ENCODE peak calls at places on chromosomes 7 and 10, in nine cellular contexts. One of them, this sample, is unnamed. For H3K36me3, the result is how much of the 10 kb centered on the place peaks cover.

GRCh38 chr7:66739953-66740301 is 606 bp upstream of the RABGEF1 start:
- DNase-seq in MG63: no peak
- DNase-seq in SK-N-SH: no peak
- DNase-seq in ovary: no peak
- DNase-seq in H7: peak
- DNase-seq in left ventricle myocardium inferior: no peak
- DNase-seq in hepatocyte: no peak
- DNase-seq in mesenchymal stem cell: no peak
- DNase-seq in Peyer's patch: peak
- DNase-seq in this sample: no peak

GRCh38 chr7:151131622-151132293 is 35.7 kb downstream of the GBX1 start:
- DNase-seq in mesenchymal stem cell: no peak
- DNase-seq in Peyer's patch: no peak
- DNase-seq in SK-N-SH: peak
- DNase-seq in H7: no peak
- DNase-seq in hepatocyte: no peak
- DNase-seq in MG63: no peak
- DNase-seq in left ventricle myocardium inferior: peak
- DNase-seq in ovary: no peak
- DNase-seq in this sample: no peak

GRCh38 chr7:94562525-94562924 is 52.9 kb downstream of the CASD1 start:
- DNase-seq in mesenchymal stem cell: peak
- DNase-seq in H7: no peak
- DNase-seq in hepatocyte: no peak
- DNase-seq in ovary: no peak
- DNase-seq in left ventricle myocardium inferior: no peak
- DNase-seq in MG63: no peak
- DNase-seq in Peyer's patch: no peak
- DNase-seq in SK-N-SH: no peak
- DNase-seq in this sample: no peak

GRCh38 chr10:124708922-124709520 is 35.2 kb downstream of the FAM53B start:
- DNase-seq in hepatocyte: no peak
- DNase-seq in SK-N-SH: peak
- DNase-seq in ovary: no peak
- DNase-seq in left ventricle myocardium inferior: no peak
- DNase-seq in mesenchymal stem cell: peak
- DNase-seq in Peyer's patch: no peak
- DNase-seq in MG63: no peak
- DNase-seq in H7: peak
- DNase-seq in this sample: no peak

GRCh38 chr10:77165445-77166316 is 471.9 kb downstream of the KCNMA1 start:
- DNase-seq in mesenchymal stem cell: peak
- DNase-seq in SK-N-SH: peak
- DNase-seq in MG63: peak
- DNase-seq in left ventricle myocardium inferior: no peak
- DNase-seq in H7: peak
- DNase-seq in hepatocyte: peak
- DNase-seq in ovary: peak
- DNase-seq in Peyer's patch: peak
- DNase-seq in this sample: no peak

GRCh38 chr10:109946680-109947446 is 23.6 kb upstream of the XPNPEP1 start:
- DNase-seq in left ventricle myocardium inferior: no peak
- DNase-seq in H7: no peak
- DNase-seq in hepatocyte: no peak
- DNase-seq in MG63: no peak
- DNase-seq in ovary: no peak
- DNase-seq in SK-N-SH: no peak
- DNase-seq in Peyer's patch: no peak
- DNase-seq in mesenchymal stem cell: no peak
- DNase-seq in this sample: no peak

GRCh38 chr10:81303656-81304055 is 571.3 kb upstream of the NRG3 start:
- DNase-seq in hepatocyte: no peak
- DNase-seq in mesenchymal stem cell: peak
- DNase-seq in H7: no peak
- DNase-seq in SK-N-SH: no peak
- DNase-seq in ovary: no peak
- DNase-seq in Peyer's patch: no peak
- DNase-seq in MG63: no peak
- DNase-seq in left ventricle myocardium inferior: no peak
- DNase-seq in this sample: no peak

GRCh38 chr10:75565286-75566251 is 134.1 kb downstream of the LRMDA start:
- DNase-seq in left ventricle myocardium inferior: no peak
- DNase-seq in hepatocyte: peak
- DNase-seq in H7: no peak
- DNase-seq in ovary: no peak
- DNase-seq in mesenchymal stem cell: no peak
- DNase-seq in SK-N-SH: no peak
- DNase-seq in MG63: no peak
- DNase-seq in Peyer's patch: no peak
- DNase-seq in this sample: no peak

GRCh38 chr10:110840225-110840922 is 31.4 kb upstream of the PDCD4 start:
- DNase-seq in left ventricle myocardium inferior: no peak
- DNase-seq in Peyer's patch: peak
- DNase-seq in SK-N-SH: no peak
- DNase-seq in mesenchymal stem cell: no peak
- DNase-seq in MG63: no peak
- DNase-seq in ovary: peak
- DNase-seq in hepatocyte: peak
- DNase-seq in H7: no peak
- DNase-seq in this sample: no peak

GRCh38 chr7:149261321-149261828 is 621 bp upstream of the ZNF783 start:
- DNase-seq in ovary: no peak
- DNase-seq in hepatocyte: peak
- DNase-seq in H7: peak
- DNase-seq in mesenchymal stem cell: peak
- DNase-seq in SK-N-SH: peak
- DNase-seq in MG63: peak
- DNase-seq in Peyer's patch: peak
- DNase-seq in left ventricle myocardium inferior: no peak
- DNase-seq in this sample: no peak

GRCh38 chr10:70399177-70399576 is 4.8 kb upstream of the EIF4EBP2 start:
- DNase-seq in left ventricle myocardium inferior: no peak
- DNase-seq in MG63: no peak
- DNase-seq in hepatocyte: no peak
- DNase-seq in Peyer's patch: no peak
- DNase-seq in mesenchymal stem cell: no peak
- DNase-seq in H7: no peak
- DNase-seq in ovary: no peak
- DNase-seq in SK-N-SH: no peak
- DNase-seq in this sample: no peak

GRCh38 chr7:23065974-23066373 is 39.6 kb upstream of the KLHL7 start:
- DNase-seq in MG63: no peak
- DNase-seq in left ventricle myocardium inferior: no peak
- DNase-seq in ovary: no peak
- DNase-seq in hepatocyte: no peak
- DNase-seq in Peyer's patch: no peak
- DNase-seq in mesenchymal stem cell: no peak
- DNase-seq in H7: no peak
- DNase-seq in SK-N-SH: no peak
- DNase-seq in this sample: no peak

GRCh38 chr10:63217120-63217605 is 84.0 kb downstream of the NRBF2 start:
- DNase-seq in Peyer's patch: no peak
- DNase-seq in H7: no peak
- DNase-seq in hepatocyte: peak
- DNase-seq in left ventricle myocardium inferior: no peak
- DNase-seq in ovary: no peak
- DNase-seq in mesenchymal stem cell: peak
- DNase-seq in SK-N-SH: peak
- DNase-seq in MG63: no peak
- DNase-seq in this sample: peak

GRCh38 chr7:123961731-123962130 is 36.7 kb downstream of the SPAM1 start:
- DNase-seq in left ventricle myocardium inferior: no peak
- DNase-seq in hepatocyte: no peak
- DNase-seq in Peyer's patch: no peak
- DNase-seq in ovary: no peak
- DNase-seq in SK-N-SH: no peak
- DNase-seq in mesenchymal stem cell: no peak
- DNase-seq in MG63: peak
- DNase-seq in H7: no peak
- DNase-seq in this sample: no peak

DNA sequence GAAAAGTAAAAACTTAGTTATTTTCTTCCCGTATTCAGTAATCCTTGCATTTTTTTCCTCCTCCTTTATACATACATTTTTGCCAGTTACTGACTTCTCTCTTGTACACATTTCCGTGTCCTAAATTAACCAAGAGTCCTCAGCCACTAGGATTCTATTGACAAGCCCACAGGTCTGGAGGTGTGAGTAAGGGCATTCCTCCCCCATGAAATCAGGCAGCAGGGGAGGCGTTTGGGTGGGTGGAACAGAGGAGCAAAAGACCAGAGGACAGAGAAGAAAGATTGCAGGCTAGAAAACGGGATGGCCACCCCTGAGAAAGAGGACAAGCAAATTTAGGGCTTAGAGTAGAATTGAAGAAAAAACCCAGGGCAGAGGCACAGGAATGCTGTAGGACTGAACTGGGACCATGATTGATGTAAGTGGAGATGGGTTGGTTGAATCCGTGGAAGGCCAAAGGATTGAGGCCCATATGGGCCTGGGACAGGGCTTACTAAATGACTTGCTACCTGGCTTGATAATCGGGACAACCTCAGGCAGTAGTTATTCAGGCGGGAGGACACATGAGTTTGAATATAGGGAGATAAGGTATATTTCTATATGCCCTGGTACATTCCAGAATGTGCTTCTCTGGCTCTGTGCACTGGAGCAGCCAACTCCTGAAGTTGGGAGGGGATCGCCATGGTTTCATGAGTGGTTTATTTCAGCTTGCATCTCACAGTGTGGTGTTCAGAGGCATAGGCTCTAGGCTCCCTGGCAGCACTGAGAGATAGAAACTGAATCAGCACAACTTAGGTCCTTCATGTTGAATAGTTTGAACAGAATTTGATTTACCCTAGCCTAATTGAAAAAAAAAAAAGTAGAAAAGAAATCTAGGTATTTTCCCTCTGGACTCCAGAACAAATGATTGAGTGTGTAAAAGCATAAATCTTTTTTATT is 28.0 kb downstream of the IKZF1 start:
- DNase-seq in mesenchymal stem cell: no peak
- DNase-seq in MG63: no peak
- DNase-seq in left ventricle myocardium inferior: no peak
- DNase-seq in Peyer's patch: no peak
- DNase-seq in H7: no peak
- DNase-seq in ovary: no peak
- DNase-seq in hepatocyte: no peak
- DNase-seq in SK-N-SH: no peak
- DNase-seq in this sample: no peak
- H3K4me3 ChIP-seq in mesenchymal stem cell: no peak
- H3K4me3 ChIP-seq in MG63: no peak
- H3K4me3 ChIP-seq in left ventricle myocardium inferior: no peak
- H3K4me3 ChIP-seq in Peyer's patch: no peak
- H3K4me3 ChIP-seq in H7: no peak
- H3K4me3 ChIP-seq in ovary: no peak
- H3K4me3 ChIP-seq in hepatocyte: no peak
- H3K4me3 ChIP-seq in SK-N-SH: no peak
- H3K4me3 ChIP-seq in this sample: no peak

GRCh38 chr7:1436608-1437007 is 22.7 kb downstream of the MICALL2 start:
- DNase-seq in ovary: no peak
- DNase-seq in H7: no peak
- DNase-seq in SK-N-SH: no peak
- DNase-seq in left ventricle myocardium inferior: no peak
- DNase-seq in Peyer's patch: no peak
- DNase-seq in mesenchymal stem cell: no peak
- DNase-seq in MG63: no peak
- DNase-seq in hepatocyte: no peak
- DNase-seq in this sample: no peak
- H3K36me3 ChIP-seq in ovary: under half
- H3K36me3 ChIP-seq in H7: under half
- H3K36me3 ChIP-seq in SK-N-SH: under half
- H3K36me3 ChIP-seq in left ventricle myocardium inferior: under half
- H3K36me3 ChIP-seq in Peyer's patch: under half
- H3K36me3 ChIP-seq in mesenchymal stem cell: half or more
- H3K36me3 ChIP-seq in MG63: under half
- H3K36me3 ChIP-seq in hepatocyte: under half
- H3K36me3 ChIP-seq in this sample: under half

GRCh38 chr10:13704969-13705368 is 118.2 kb downstream of the PRPF18 start:
- DNase-seq in MG63: no peak
- DNase-seq in mesenchymal stem cell: no peak
- DNase-seq in Peyer's patch: no peak
- DNase-seq in SK-N-SH: no peak
- DNase-seq in left ventricle myocardium inferior: no peak
- DNase-seq in ovary: no peak
- DNase-seq in hepatocyte: no peak
- DNase-seq in H7: no peak
- DNase-seq in this sample: no peak
- H3K4me3 ChIP-seq in MG63: no peak
- H3K4me3 ChIP-seq in mesenchymal stem cell: peak
- H3K4me3 ChIP-seq in Peyer's patch: no peak
- H3K4me3 ChIP-seq in SK-N-SH: no peak
- H3K4me3 ChIP-seq in left ventricle myocardium inferior: peak
- H3K4me3 ChIP-seq in ovary: no peak
- H3K4me3 ChIP-seq in hepatocyte: no peak
- H3K4me3 ChIP-seq in H7: no peak
- H3K4me3 ChIP-seq in this sample: no peak

GRCh38 chr7:135958173-135958572 is 19.0 kb downstream of the MTPN start:
- DNase-seq in SK-N-SH: no peak
- DNase-seq in MG63: no peak
- DNase-seq in mesenchymal stem cell: no peak
- DNase-seq in ovary: no peak
- DNase-seq in H7: no peak
- DNase-seq in left ventricle myocardium inferior: no peak
- DNase-seq in hepatocyte: no peak
- DNase-seq in Peyer's patch: no peak
- DNase-seq in this sample: no peak
- H3K36me3 ChIP-seq in SK-N-SH: half or more
- H3K36me3 ChIP-seq in MG63: under half
- H3K36me3 ChIP-seq in mesenchymal stem cell: under half
- H3K36me3 ChIP-seq in ovary: under half
- H3K36me3 ChIP-seq in H7: under half
- H3K36me3 ChIP-seq in left ventricle myocardium inferior: under half
- H3K36me3 ChIP-seq in hepatocyte: under half
- H3K36me3 ChIP-seq in Peyer's patch: under half
- H3K36me3 ChIP-seq in this sample: under half

DNA sequence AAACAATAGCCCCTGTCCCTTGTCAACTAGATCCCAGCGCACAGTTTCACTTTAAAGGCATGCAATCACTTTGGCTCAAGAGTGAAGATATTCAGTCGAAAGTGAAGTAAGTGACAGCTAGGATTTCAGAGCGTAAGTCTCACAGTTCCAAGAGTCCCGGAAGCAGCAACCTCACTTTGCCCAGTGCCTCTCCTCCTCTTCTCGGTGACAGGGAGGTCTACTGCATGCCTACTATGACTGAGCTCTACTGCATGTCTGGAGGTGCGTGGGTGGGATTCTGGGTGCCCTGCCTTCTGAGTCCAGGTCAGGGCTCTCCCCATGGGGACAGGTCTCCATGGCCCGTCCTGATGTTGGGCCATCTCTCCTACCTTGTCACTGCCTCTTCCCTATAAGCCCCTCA is 17.0 kb downstream of the PRKCQ start:
- DNase-seq in Peyer's patch: no peak
- DNase-seq in hepatocyte: no peak
- DNase-seq in ovary: no peak
- DNase-seq in left ventricle myocardium inferior: no peak
- DNase-seq in mesenchymal stem cell: no peak
- DNase-seq in MG63: no peak
- DNase-seq in SK-N-SH: no peak
- DNase-seq in H7: no peak
- DNase-seq in this sample: no peak
- H3K4me3 ChIP-seq in Peyer's patch: no peak
- H3K4me3 ChIP-seq in hepatocyte: no peak
- H3K4me3 ChIP-seq in ovary: no peak
- H3K4me3 ChIP-seq in left ventricle myocardium inferior: no peak
- H3K4me3 ChIP-seq in mesenchymal stem cell: no peak
- H3K4me3 ChIP-seq in MG63: no peak
- H3K4me3 ChIP-seq in SK-N-SH: no peak
- H3K4me3 ChIP-seq in H7: no peak
- H3K4me3 ChIP-seq in this sample: no peak

GRCh38 chr7:43629857-43630256 is 46.9 kb downstream of the STK17A start:
- DNase-seq in hepatocyte: no peak
- DNase-seq in SK-N-SH: no peak
- DNase-seq in Peyer's patch: no peak
- DNase-seq in mesenchymal stem cell: no peak
- DNase-seq in MG63: no peak
- DNase-seq in ovary: no peak
- DNase-seq in left ventricle myocardium inferior: no peak
- DNase-seq in H7: no peak
- DNase-seq in this sample: no peak
- H3K36me3 ChIP-seq in hepatocyte: under half
- H3K36me3 ChIP-seq in SK-N-SH: half or more
- H3K36me3 ChIP-seq in Peyer's patch: under half
- H3K36me3 ChIP-seq in mesenchymal stem cell: under half
- H3K36me3 ChIP-seq in MG63: half or more
- H3K36me3 ChIP-seq in ovary: under half
- H3K36me3 ChIP-seq in left ventricle myocardium inferior: half or more
- H3K36me3 ChIP-seq in H7: under half
- H3K36me3 ChIP-seq in this sample: under half

This sample was measured in BJ.